ENCODE peak calls at places on chromosomes 5 and 9, in nine cellular contexts. One of them, this sample, is unnamed.
A peak's percentile ranks its signal among the peaks of the same experiment; 100 is the strongest.

GRCh38 chr9:131695366-131696162 is 44.3 kb downstream of the RAPGEF1 start:
- DNase-seq in HCT116: no peak
- DNase-seq in fibroblast of lung: no peak
- DNase-seq in keratinocyte: no peak
- DNase-seq in MM.1S: no peak
- DNase-seq in IMR-90: no peak
- DNase-seq in GM12878: no peak
- DNase-seq in endodermal cell: no peak
- DNase-seq in NT2/D1: no peak
- DNase-seq in this sample: no peak

GRCh38 chr5:58933891-58934628 is 351.2 kb downstream of the RAB3C start:
- DNase-seq in HCT116: no peak
- DNase-seq in fibroblast of lung: no peak
- DNase-seq in keratinocyte: no peak
- DNase-seq in MM.1S: no peak
- DNase-seq in IMR-90: no peak
- DNase-seq in GM12878: no peak
- DNase-seq in endodermal cell: no peak
- DNase-seq in NT2/D1: no peak
- DNase-seq in this sample: no peak

GRCh38 chr5:134541736-134542376 is 16.4 kb downstream of the JADE2 start:
- DNase-seq in HCT116: no peak
- DNase-seq in fibroblast of lung: no peak
- DNase-seq in keratinocyte: no peak
- DNase-seq in MM.1S: no peak
- DNase-seq in IMR-90: peak; percentile 64
- DNase-seq in GM12878: no peak
- DNase-seq in endodermal cell: peak; percentile 95
- DNase-seq in NT2/D1: no peak
- DNase-seq in this sample: no peak

GRCh38 chr5:79561525-79561893 is 47.6 kb upstream of the HOMER1 start:
- DNase-seq in HCT116: no peak
- DNase-seq in fibroblast of lung: no peak
- DNase-seq in keratinocyte: no peak
- DNase-seq in MM.1S: no peak
- DNase-seq in IMR-90: no peak
- DNase-seq in GM12878: no peak
- DNase-seq in endodermal cell: no peak
- DNase-seq in NT2/D1: no peak
- DNase-seq in this sample: no peak

GRCh38 chr5:141969783-141970741 is 1.2 kb downstream of the RNF14 start:
- DNase-seq in HCT116: no peak
- DNase-seq in fibroblast of lung: peak; percentile 11
- DNase-seq in keratinocyte: no peak
- DNase-seq in MM.1S: peak; percentile 92
- DNase-seq in IMR-90: no peak
- DNase-seq in GM12878: peak; percentile 57
- DNase-seq in endodermal cell: no peak
- DNase-seq in NT2/D1: no peak
- DNase-seq in this sample: no peak

GRCh38 chr9:79616013-79616412 is 44.2 kb downstream of the TLE4 start:
- DNase-seq in HCT116: no peak
- DNase-seq in fibroblast of lung: peak; percentile 36
- DNase-seq in keratinocyte: no peak
- DNase-seq in MM.1S: no peak
- DNase-seq in IMR-90: peak; percentile 49
- DNase-seq in GM12878: no peak
- DNase-seq in endodermal cell: no peak
- DNase-seq in NT2/D1: no peak
- DNase-seq in this sample: no peak

GRCh38 chr5:12320331-12320730 is 416.1 kb upstream of the CTNND2 start:
- DNase-seq in HCT116: no peak
- DNase-seq in fibroblast of lung: no peak
- DNase-seq in keratinocyte: no peak
- DNase-seq in MM.1S: no peak
- DNase-seq in IMR-90: no peak
- DNase-seq in GM12878: no peak
- DNase-seq in endodermal cell: no peak
- DNase-seq in NT2/D1: no peak
- DNase-seq in this sample: no peak

GRCh38 chr9:88320748-88321415 is 67.4 kb upstream of the SPIN1 start:
- DNase-seq in HCT116: no peak
- DNase-seq in fibroblast of lung: no peak
- DNase-seq in keratinocyte: no peak
- DNase-seq in MM.1S: no peak
- DNase-seq in IMR-90: no peak
- DNase-seq in GM12878: no peak
- DNase-seq in endodermal cell: no peak
- DNase-seq in NT2/D1: no peak
- DNase-seq in this sample: no peak

GRCh38 chr5:173457482-173457881 is 129.3 kb upstream of the STC2 start:
- DNase-seq in HCT116: no peak
- DNase-seq in fibroblast of lung: peak; percentile 39
- DNase-seq in keratinocyte: no peak
- DNase-seq in MM.1S: no peak
- DNase-seq in IMR-90: no peak
- DNase-seq in GM12878: no peak
- DNase-seq in endodermal cell: no peak
- DNase-seq in NT2/D1: no peak
- DNase-seq in this sample: no peak

GRCh38 chr5:133357758-133358157 is 254.6 kb downstream of the FSTL4 start:
- DNase-seq in HCT116: no peak
- DNase-seq in fibroblast of lung: no peak
- DNase-seq in keratinocyte: no peak
- DNase-seq in MM.1S: no peak
- DNase-seq in IMR-90: no peak
- DNase-seq in GM12878: no peak
- DNase-seq in endodermal cell: peak; percentile 24
- DNase-seq in NT2/D1: no peak
- DNase-seq in this sample: no peak

GRCh38 chr5:9337908-9338307 is 208.0 kb downstream of the SEMA5A start:
- DNase-seq in HCT116: no peak
- DNase-seq in fibroblast of lung: peak; percentile 73
- DNase-seq in keratinocyte: no peak
- DNase-seq in MM.1S: no peak
- DNase-seq in IMR-90: peak; percentile 88
- DNase-seq in GM12878: no peak
- DNase-seq in endodermal cell: no peak
- DNase-seq in NT2/D1: no peak
- DNase-seq in this sample: no peak

GRCh38 chr5:405421-405820 is 37.6 kb upstream of the EXOC3 start:
- DNase-seq in HCT116: no peak
- DNase-seq in fibroblast of lung: no peak
- DNase-seq in keratinocyte: no peak
- DNase-seq in MM.1S: no peak
- DNase-seq in IMR-90: no peak
- DNase-seq in GM12878: no peak
- DNase-seq in endodermal cell: no peak
- DNase-seq in NT2/D1: no peak
- DNase-seq in this sample: no peak

GRCh38 chr5:74544811-74545210 is 95.7 kb downstream of the ENC1 start:
- DNase-seq in HCT116: no peak
- DNase-seq in fibroblast of lung: no peak
- DNase-seq in keratinocyte: no peak
- DNase-seq in MM.1S: no peak
- DNase-seq in IMR-90: no peak
- DNase-seq in GM12878: no peak
- DNase-seq in endodermal cell: peak; percentile 53
- DNase-seq in NT2/D1: no peak
- DNase-seq in this sample: no peak

GRCh38 chr5:53126514-53126913 is 17.0 kb upstream of the MOCS2 start:
- DNase-seq in HCT116: no peak
- DNase-seq in fibroblast of lung: peak; percentile 78
- DNase-seq in keratinocyte: no peak
- DNase-seq in MM.1S: no peak
- DNase-seq in IMR-90: peak; percentile 81
- DNase-seq in GM12878: no peak
- DNase-seq in endodermal cell: no peak
- DNase-seq in NT2/D1: no peak
- DNase-seq in this sample: no peak

GRCh38 chr9:14213504-14213903 is 100.4 kb downstream of the NFIB start:
- DNase-seq in HCT116: no peak
- DNase-seq in fibroblast of lung: no peak
- DNase-seq in keratinocyte: no peak
- DNase-seq in MM.1S: no peak
- DNase-seq in IMR-90: no peak
- DNase-seq in GM12878: peak; percentile 7
- DNase-seq in endodermal cell: no peak
- DNase-seq in NT2/D1: no peak
- DNase-seq in this sample: no peak

GRCh38 chr5:180090098-180090768 is 18.7 kb upstream of the RNF130 start:
- DNase-seq in HCT116: peak; percentile 56
- DNase-seq in fibroblast of lung: peak; percentile 67
- DNase-seq in keratinocyte: no peak
- DNase-seq in MM.1S: peak; percentile 19
- DNase-seq in IMR-90: peak; percentile 59
- DNase-seq in GM12878: no peak
- DNase-seq in endodermal cell: peak; percentile 97
- DNase-seq in NT2/D1: peak; percentile 84
- DNase-seq in this sample: peak; percentile 87

GRCh38 chr9:104868687-104869404 is 59.1 kb downstream of the ABCA1 start:
- DNase-seq in HCT116: no peak
- DNase-seq in fibroblast of lung: peak; percentile 95
- DNase-seq in keratinocyte: no peak
- DNase-seq in MM.1S: no peak
- DNase-seq in IMR-90: peak; percentile 91
- DNase-seq in GM12878: no peak
- DNase-seq in endodermal cell: peak; percentile 80
- DNase-seq in NT2/D1: peak; percentile 83
- DNase-seq in this sample: peak; percentile 86

DNA sequence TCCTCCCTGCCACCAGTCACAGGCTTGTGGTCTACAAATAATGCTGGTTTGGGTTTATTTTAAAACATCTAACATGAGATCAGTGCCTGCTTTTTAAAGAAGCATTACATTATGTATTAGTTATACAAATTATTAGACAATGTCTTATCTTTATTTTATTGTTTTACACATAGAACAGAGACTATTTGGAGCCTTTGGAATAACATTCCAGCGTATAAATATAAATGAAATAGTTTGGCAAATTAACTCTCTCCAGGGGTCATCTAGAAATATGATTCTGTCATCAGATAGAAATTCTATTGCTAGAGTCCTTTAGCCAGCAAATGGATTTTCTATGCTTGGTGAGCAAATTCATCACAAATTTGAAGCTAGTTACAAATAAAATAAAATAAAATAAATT is 22.5 kb downstream of the MAP1B start:
- DNase-seq in HCT116: no peak
- DNase-seq in fibroblast of lung: peak; percentile 63
- DNase-seq in keratinocyte: no peak
- DNase-seq in MM.1S: no peak
- DNase-seq in IMR-90: peak; percentile 33
- DNase-seq in GM12878: no peak
- DNase-seq in endodermal cell: no peak
- DNase-seq in NT2/D1: no peak
- DNase-seq in this sample: no peak
- H3K9ac ChIP-seq in HCT116: no peak overlapping the region
- H3K9ac ChIP-seq in fibroblast of lung: no peak overlapping the region
- H3K9ac ChIP-seq in keratinocyte: no peak overlapping the region
- H3K9ac ChIP-seq in MM.1S: no peak overlapping the region
- H3K9ac ChIP-seq in IMR-90: no peak overlapping the region
- H3K9ac ChIP-seq in GM12878: no peak overlapping the region
- H3K9ac ChIP-seq in endodermal cell: no peak overlapping the region
- H3K9ac ChIP-seq in NT2/D1: no peak overlapping the region
- H3K9ac ChIP-seq in this sample: no peak overlapping the region

GRCh38 chr9:96758845-96759673 is 18.8 kb downstream of the ZNF510 start:
- DNase-seq in HCT116: no peak
- DNase-seq in fibroblast of lung: peak; percentile 19
- DNase-seq in keratinocyte: no peak
- DNase-seq in MM.1S: no peak
- DNase-seq in IMR-90: no peak
- DNase-seq in GM12878: no peak
- DNase-seq in endodermal cell: no peak
- DNase-seq in NT2/D1: no peak
- DNase-seq in this sample: no peak

GRCh38 chr9:96766199-96766598 is 11.7 kb downstream of the ZNF510 start:
- DNase-seq in HCT116: no peak
- DNase-seq in fibroblast of lung: no peak
- DNase-seq in keratinocyte: no peak
- DNase-seq in MM.1S: no peak
- DNase-seq in IMR-90: no peak
- DNase-seq in GM12878: no peak
- DNase-seq in endodermal cell: no peak
- DNase-seq in NT2/D1: no peak
- DNase-seq in this sample: no peak

GRCh38 chr9:96762562-96762961 is 15.3 kb downstream of the ZNF510 start:
- DNase-seq in HCT116: no peak
- DNase-seq in fibroblast of lung: no peak
- DNase-seq in keratinocyte: no peak
- DNase-seq in MM.1S: no peak
- DNase-seq in IMR-90: no peak
- DNase-seq in GM12878: no peak
- DNase-seq in endodermal cell: no peak
- DNase-seq in NT2/D1: no peak
- DNase-seq in this sample: no peak
- H3K36me3 ChIP-seq in HCT116: peaks cover 7% of the 10 kb centered on the region
- H3K36me3 ChIP-seq in fibroblast of lung: peaks cover 5% of the 10 kb centered on the region
- H3K36me3 ChIP-seq in keratinocyte: peaks cover 17% of the 10 kb centered on the region
- H3K36me3 ChIP-seq in MM.1S: peaks cover 31% of the 10 kb centered on the region
- H3K36me3 ChIP-seq in IMR-90: peaks cover 52% of the 10 kb centered on the region
- H3K36me3 ChIP-seq in GM12878: peaks cover 1% of the 10 kb centered on the region
- H3K36me3 ChIP-seq in endodermal cell: peaks cover 96% of the 10 kb centered on the region
- H3K36me3 ChIP-seq in NT2/D1: peaks cover 84% of the 10 kb centered on the region
- H3K36me3 ChIP-seq in this sample: peaks cover 72% of the 10 kb centered on the region

GRCh38 chr9:126523621-126524111 is 90.1 kb upstream of the LMX1B start:
- DNase-seq in HCT116: no peak
- DNase-seq in fibroblast of lung: no peak
- DNase-seq in keratinocyte: no peak
- DNase-seq in MM.1S: no peak
- DNase-seq in IMR-90: no peak
- DNase-seq in GM12878: no peak
- DNase-seq in endodermal cell: no peak
- DNase-seq in NT2/D1: no peak
- DNase-seq in this sample: peak; percentile 27
- H3K4me1 ChIP-seq in HCT116: no peaks in the 10 kb centered on the region
- H3K4me1 ChIP-seq in fibroblast of lung: no peaks in the 10 kb centered on the region
- H3K4me1 ChIP-seq in keratinocyte: no peaks in the 10 kb centered on the region
- H3K4me1 ChIP-seq in MM.1S: peaks cover 4% of the 10 kb centered on the region
- H3K4me1 ChIP-seq in IMR-90: no peaks in the 10 kb centered on the region
- H3K4me1 ChIP-seq in GM12878: no peaks in the 10 kb centered on the region
- H3K4me1 ChIP-seq in endodermal cell: peaks cover 22% of the 10 kb centered on the region
- H3K4me1 ChIP-seq in NT2/D1: peaks cover 18% of the 10 kb centered on the region
- H3K4me1 ChIP-seq in this sample: no peaks in the 10 kb centered on the region

DNA sequence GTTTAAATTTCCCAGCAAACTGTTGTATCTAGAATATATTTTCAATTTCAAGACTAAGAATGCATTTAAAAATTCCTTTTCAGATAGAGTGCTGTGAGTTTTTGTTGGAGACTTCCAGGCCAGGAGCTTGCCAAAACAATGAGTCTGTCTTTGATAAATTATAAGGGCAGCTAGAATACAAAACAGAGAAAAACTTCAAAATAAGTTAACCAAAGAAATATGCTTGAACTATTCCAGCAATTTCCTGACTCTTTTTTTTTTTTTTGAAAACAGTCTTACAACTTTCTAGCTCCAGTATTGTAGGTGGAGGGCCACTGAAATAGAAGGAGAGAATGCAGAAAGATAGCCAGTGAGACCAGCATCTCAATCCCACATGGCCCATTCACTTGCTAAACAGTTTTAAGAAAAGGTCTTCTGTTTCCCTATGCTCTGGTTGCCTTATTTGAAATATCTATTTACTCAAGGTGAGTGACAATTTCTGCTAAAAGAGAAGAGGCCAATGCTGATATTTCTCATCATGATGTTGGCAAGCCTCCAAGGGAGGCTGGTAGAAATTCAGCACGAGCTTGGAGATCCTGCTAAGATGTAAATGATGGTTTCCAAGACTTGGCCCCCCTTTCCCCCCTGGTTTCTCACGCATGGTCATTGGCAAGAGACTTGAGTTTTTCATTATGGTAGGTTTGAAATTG is 103.2 kb downstream of the USP20 start:
- DNase-seq in HCT116: no peak
- DNase-seq in fibroblast of lung: peak; percentile 91
- DNase-seq in keratinocyte: no peak
- DNase-seq in MM.1S: no peak
- DNase-seq in IMR-90: peak; percentile 84
- DNase-seq in GM12878: no peak
- DNase-seq in endodermal cell: no peak
- DNase-seq in NT2/D1: no peak
- DNase-seq in this sample: no peak
- H3K9ac ChIP-seq in HCT116: no peak overlapping the region
- H3K9ac ChIP-seq in fibroblast of lung: no peak overlapping the region
- H3K9ac ChIP-seq in keratinocyte: no peak overlapping the region
- H3K9ac ChIP-seq in MM.1S: no peak overlapping the region
- H3K9ac ChIP-seq in IMR-90: no peak overlapping the region
- H3K9ac ChIP-seq in GM12878: no peak overlapping the region
- H3K9ac ChIP-seq in endodermal cell: no peak overlapping the region
- H3K9ac ChIP-seq in NT2/D1: no peak overlapping the region
- H3K9ac ChIP-seq in this sample: no peak overlapping the region

This sample was measured in kidney.